ENCODE peak calls at places on chromosomes 5 and 9, in six cellular contexts. J is neuronal stem cell, S is mesendoderm, T is H9, K is IMR-90, V is mesenchymal stem cell. H is an unnamed sample.

GRCh38 chr5:86824642-86825041 is 206.9 kb downstream of the COX7C start:
- DNase-seq in S (no peak), J (no peak), K (no peak), T (no peak), V (no peak), H (no peak)

GRCh38 chr9:20823051-20823450 is 139.0 kb downstream of the FOCAD start:
- DNase-seq in S (no peak), K (peak), J (no peak), T (no peak), V (no peak), H (no peak)

GRCh38 chr9:14313951-14314423 is at the start of gene NFIB:
- DNase-seq in J (no peak), T (peak), S (peak), K (peak), V (peak), H (peak)

GRCh38 chr5:76546497-76547102 is 76.6 kb downstream of the F2RL2 start:
- DNase-seq in T (no peak), J (no peak), K (no peak), S (no peak), V (no peak), H (no peak)

GRCh38 chr5:125049721-125050357 is 303.4 kb upstream of the ZNF608 start:
- DNase-seq in V (no peak), S (no peak), T (no peak), J (no peak), K (no peak), H (no peak)

GRCh38 chr5:35138232-35138631 is 90.5 kb upstream of the AGXT2 start:
- DNase-seq in V (peak), S (no peak), T (no peak), J (no peak), K (peak), H (no peak)

GRCh38 chr9:85040806-85041575 is 371.5 kb downstream of the NTRK2 start:
- DNase-seq in V (no peak), S (no peak), T (no peak), J (no peak), K (no peak), H (no peak)

GRCh38 chr5:131114754-131115153 is 50.3 kb downstream of the HINT1 start:
- DNase-seq in K (no peak), T (no peak), V (no peak), S (no peak), J (no peak), H (no peak)

GRCh38 chr9:116153765-116154333 is at the start of gene PAPPA:
- DNase-seq in J (no peak), S (no peak), T (peak), K (no peak), V (no peak), H (no peak)

GRCh38 chr5:134549714-134550113 is 24.2 kb downstream of the JADE2 start:
- DNase-seq in V (no peak), K (peak), J (no peak), T (no peak), S (no peak), H (no peak)

GRCh38 chr9:118686940-118687339 is 682.3 kb downstream of the BRINP1 start:
- DNase-seq in K (no peak), T (no peak), J (no peak), V (no peak), S (no peak), H (no peak)

GRCh38 chr9:105296889-105297288 is 52.4 kb downstream of the SLC44A1 start:
- DNase-seq in V (peak), J (peak), S (peak), K (peak), T (no peak), H (peak)

GRCh38 chr9:135083831-135084230 is 3.6 kb upstream of the OLFM1 start:
- DNase-seq in K (no peak), V (no peak), J (no peak), S (no peak), T (no peak), H (no peak)

GRCh38 chr5:159947708-159948358 is 31.6 kb downstream of the ADRA1B start:
- DNase-seq in K (peak), T (no peak), V (no peak), S (no peak), J (no peak), H (peak)

GRCh38 chr5:74384851-74385250 is 255.7 kb downstream of the ENC1 start:
- DNase-seq in J (no peak), S (no peak), T (no peak), K (no peak), V (no peak), H (no peak)

GRCh38 chr5:141513021-141513626 is 24.2 kb downstream of the PCDHGC5 start:
- DNase-seq in V (peak), T (no peak), J (peak), K (peak), S (peak), H (no peak)

GRCh38 chr5:134948929-134949328 is 18.8 kb upstream of the CATSPER3 start:
- DNase-seq in J (no peak), V (no peak), T (no peak), S (no peak), K (peak), H (no peak)

GRCh38 chr5:17113174-17113941 is 104.1 kb upstream of the BASP1 start:
- DNase-seq in K (peak), J (no peak), V (peak), S (peak), T (no peak), H (no peak)

GRCh38 chr5:137760294-137761019 is 6.3 kb upstream of the HNRNPA0 start:
- DNase-seq in T (no peak), V (no peak), K (no peak), S (no peak), J (no peak), H (peak)

GRCh38 chr9:74358944-74359343 is 138.2 kb upstream of the RORB start:
- DNase-seq in K (no peak), V (no peak), T (no peak), S (no peak), J (no peak), H (no peak)

GRCh38 chr5:176438959-176439757 is 9.0 kb upstream of the FAF2 start:
- DNase-seq in S (peak), K (peak), J (no peak), V (peak), T (no peak), H (no peak)

GRCh38 chr5:55994998-55995914 is 493 bp upstream of the IL6ST start:
- DNase-seq in V (peak), S (peak), T (peak), J (peak), K (peak), H (peak)

GRCh38 chr5:137932800-137933199 is 43.5 kb downstream of the PKD2L2 start:
- DNase-seq in V (no peak), T (no peak), K (no peak), S (no peak), J (no peak), H (no peak)

GRCh38 chr5:40914835-40915234 is 5.5 kb downstream of the C7 start:
- DNase-seq in J (no peak), S (peak), V (no peak), K (peak), T (no peak), H (no peak)

GRCh38 chr9:37998881-37999311 is 70.1 kb downstream of the SHB start:
- DNase-seq in K (peak), S (no peak), T (no peak), J (no peak), V (peak), H (peak)

GRCh38 chr9:111037744-111038335 is 430 bp downstream of the LPAR1 start:
- DNase-seq in S (peak), T (peak), V (peak), K (peak), J (peak), H (peak)

GRCh38 chr5:175521313-175521833 is 43.0 kb downstream of the SFXN1 start:
- DNase-seq in T (no peak), S (no peak), V (no peak), J (no peak), K (no peak), H (no peak)

GRCh38 chr9:27933210-27934062 is 360.2 kb upstream of the C9orf72 start:
- DNase-seq in T (no peak), V (no peak), K (no peak), J (no peak), S (no peak), H (no peak)

GRCh38 chr9:97766092-97766491 is 69.0 kb upstream of the XPA start:
- DNase-seq in V (no peak), T (no peak), K (peak), S (no peak), J (no peak), H (no peak)

GRCh38 chr5:178487911-178488310 is 102.3 kb downstream of the COL23A1 start:
- DNase-seq in J (no peak), V (no peak), K (no peak), T (no peak), S (peak), H (no peak)

GRCh38 chr9:133512253-133513213 is 12.2 kb downstream of the MYMK start:
- DNase-seq in J (no peak), S (no peak), V (no peak), K (no peak), T (no peak), H (no peak)
- H2BK5ac ChIP-seq in J (peak), S (no peak), V (no peak), K (no peak), T (no peak), H (no peak)

GRCh38 chr9:125238915-125239446 is 2.2 kb downstream of the HSPA5 start:
- DNase-seq in V (peak), J (no peak), T (no peak), K (no peak), S (no peak), H (no peak)

GRCh38 chr9:125240649-125240999 is 519 bp downstream of the HSPA5 start:
- DNase-seq in J (peak), S (peak), T (no peak), V (no peak), K (no peak), H (peak)

GRCh38 chr9:125241000-125241862 is at the start of gene HSPA5:
- DNase-seq in J (peak), T (peak), S (peak), V (peak), K (peak), H (peak)

GRCh38 chr9:125238127-125238914 is 2.8 kb downstream of the HSPA5 start:
- DNase-seq in T (no peak), K (no peak), S (no peak), J (no peak), V (no peak), H (no peak)

DNA sequence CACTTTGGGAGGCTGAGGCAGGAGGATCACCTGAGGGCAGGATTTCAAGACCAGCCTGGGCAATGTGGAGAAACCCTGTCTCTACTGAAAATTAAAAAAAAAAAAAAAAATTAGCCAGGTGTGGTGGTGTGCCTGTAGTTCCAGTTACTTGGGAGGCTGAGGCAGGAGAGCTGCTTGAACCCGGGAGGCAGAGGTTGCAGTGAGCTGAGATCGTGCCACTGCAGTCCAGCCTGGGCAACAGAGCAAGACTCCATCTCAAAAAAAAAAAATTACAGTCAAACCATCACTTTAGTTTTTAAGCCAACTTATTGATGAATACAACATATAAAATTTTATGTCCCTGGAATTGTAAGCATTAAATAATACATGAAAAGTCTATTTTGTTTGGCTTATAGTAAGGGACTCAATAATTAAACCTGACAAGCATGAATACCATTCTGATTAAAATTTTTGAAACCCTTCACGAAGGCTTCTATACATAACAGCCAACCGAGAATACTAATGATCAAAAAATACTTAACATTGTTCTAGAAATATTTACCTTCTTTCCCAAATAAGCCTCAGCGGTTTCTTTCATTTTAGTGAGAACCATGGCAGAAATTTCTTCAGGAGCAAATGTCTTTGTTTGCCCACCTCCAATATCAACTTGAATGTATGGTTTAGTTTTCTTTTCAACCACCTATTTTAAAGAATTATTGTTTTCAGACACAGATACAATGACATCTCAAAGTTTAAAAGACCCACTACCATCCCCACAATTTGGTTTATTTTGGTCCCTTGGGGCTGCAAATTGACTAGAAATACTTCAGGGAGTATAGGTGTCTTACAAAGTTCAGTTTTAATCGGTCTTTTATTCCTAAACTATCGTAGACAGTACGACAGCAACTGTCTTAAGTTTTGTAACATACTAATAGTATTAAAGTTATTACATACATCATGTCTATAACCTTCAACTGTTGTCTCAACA is 1.2 kb downstream of the HSPA5 start:
- DNase-seq in S (no peak), V (no peak), T (no peak), J (no peak), K (no peak), H (no peak)
- H2BK5ac ChIP-seq in S (no peak), V (no peak), T (no peak), J (no peak), K (peak), H (no peak)

GRCh38 chr5:80147119-80147815 is 108.6 kb downstream of the SERINC5 start:
- DNase-seq in V (no peak), K (no peak), S (no peak), T (no peak), J (no peak), H (no peak)
- H2BK5ac ChIP-seq in V (no peak), K (no peak), S (no peak), T (no peak), J (no peak), H (no peak)

GRCh38 chr5:53739111-53739510 is 178.7 kb downstream of the NDUFS4 start:
- DNase-seq in S (no peak), V (no peak), T (no peak), J (no peak), K (no peak), H (no peak)
- H2BK5ac ChIP-seq in S (no peak), V (no peak), T (no peak), J (no peak), K (no peak), H (no peak)

GRCh38 chr5:157952374-157952685 is 93.4 kb upstream of the CLINT1 start:
- DNase-seq in K (no peak), T (no peak), S (no peak), J (no peak), V (no peak), H (no peak)

GRCh38 chr5:157947156-157947555 is 88.2 kb upstream of the CLINT1 start:
- DNase-seq in J (no peak), S (peak), K (no peak), T (no peak), V (no peak), H (peak)

GRCh38 chr5:157951673-157952373 is 92.9 kb upstream of the CLINT1 start:
- DNase-seq in J (no peak), T (no peak), K (no peak), V (no peak), S (no peak), H (no peak)

GRCh38 chr5:157949520-157949919 is 90.6 kb upstream of the CLINT1 start:
- DNase-seq in V (no peak), J (no peak), K (no peak), T (no peak), S (no peak), H (no peak)

GRCh38 chr5:157948738-157949410 is 89.9 kb upstream of the CLINT1 start:
- DNase-seq in K (peak), J (peak), T (peak), S (peak), V (peak), H (peak)
- H2BK5ac ChIP-seq in K (no peak), J (no peak), T (no peak), S (no peak), V (peak), H (peak)

H was measured in trophoblast cell.